ENCODE peak calls at places on chromosomes 5 and 9, in eight cellular contexts. G is spleen, B is stomach, O is fibroblast of lung, J is cardiac muscle cell, N is thoracic aorta, P is iPS DF 6.9, L is aorta. R is an unnamed sample.

GRCh38 chr9:13957089-13957488 is 356.9 kb downstream of the NFIB start:
- DNase-seq in L (no peak), N (no peak), J (no peak), B (no peak), O (no peak), G (no peak), P (no peak), R (no peak)

GRCh38 chr5:105806601-105807000 is 1864.1 kb downstream of the EFNA5 start:
- DNase-seq in L (no peak), B (no peak), P (no peak), G (no peak), N (no peak), O (no peak), J (no peak), R (no peak)

GRCh38 chr5:179345179-179345428 is 157 bp downstream of the ADAMTS2 start:
- DNase-seq in N (no peak), O (no peak), J (no peak), L (no peak), B (no peak), G (no peak), P (no peak), R (no peak)

GRCh38 chr9:91659529-91660294 is 236.1 kb upstream of the NFIL3 start:
- DNase-seq in G (no peak), B (no peak), O (peak; percentile 49), P (peak; percentile 9), J (peak; percentile 45), N (no peak), L (no peak), R (no peak)

GRCh38 chr5:31231171-31231570 is 37.7 kb downstream of the CDH6 start:
- DNase-seq in N (no peak), J (no peak), P (no peak), B (no peak), L (no peak), O (no peak), G (no peak), R (no peak)

GRCh38 chr5:98492258-98492657 is 281.2 kb upstream of the RGMB start:
- DNase-seq in J (no peak), N (no peak), G (no peak), O (no peak), B (no peak), P (no peak), L (no peak), R (no peak)

GRCh38 chr5:72552041-72552557 is 44.9 kb upstream of the ZNF366 start:
- DNase-seq in L (no peak), B (no peak), J (no peak), P (no peak), N (no peak), G (no peak), O (peak; percentile 87), R (no peak)

GRCh38 chr9:385818-386398 is 171.2 kb downstream of the DOCK8 start:
- DNase-seq in J (peak; percentile 80), P (peak; percentile 60), L (no peak), N (no peak), O (peak; percentile 55), B (peak; percentile 57), G (no peak), R (no peak)

GRCh38 chr5:6475626-6476312 is 27.1 kb downstream of the UBE2QL1 start:
- DNase-seq in O (no peak), P (peak; percentile 33), L (no peak), B (peak; percentile 49), N (no peak), J (peak; percentile 41), G (no peak), R (no peak)

GRCh38 chr5:51465165-51465564 is 81.9 kb downstream of the ISL1 start:
- DNase-seq in P (no peak), L (no peak), O (no peak), G (no peak), B (peak; percentile 26), N (no peak), J (peak; percentile 7), R (no peak)

GRCh38 chr9:112790231-112790774 is 39.7 kb downstream of the SNX30 start:
- DNase-seq in P (no peak), J (no peak), B (no peak), N (no peak), G (no peak), O (no peak), L (no peak), R (no peak)

GRCh38 chr9:129319938-129320481 is 141.9 kb upstream of the IER5L start:
- DNase-seq in P (no peak), O (no peak), L (no peak), B (peak; percentile 24), J (no peak), N (no peak), G (no peak), R (peak; percentile 13)

GRCh38 chr9:133677126-133678010 is 41.2 kb downstream of the DBH start:
- DNase-seq in N (no peak), L (no peak), B (no peak), P (no peak), J (no peak), O (no peak), G (no peak), R (no peak)

GRCh38 chr5:177328545-177329231 is 17.0 kb upstream of the MXD3 start:
- DNase-seq in P (no peak), L (no peak), G (no peak), B (no peak), J (no peak), N (no peak), O (no peak), R (no peak)

GRCh38 chr9:91898451-91899433 is 51.3 kb downstream of the ROR2 start:
- DNase-seq in L (peak; percentile 49), G (peak; percentile 63), J (no peak), N (no peak), O (peak; percentile 51), B (peak; percentile 39), P (no peak), R (no peak)

GRCh38 chr5:159444441-159445082 is 114.3 kb upstream of the IL12B start:
- DNase-seq in L (no peak), B (no peak), G (no peak), O (peak; percentile 72), P (peak; percentile 18), N (no peak), J (peak; percentile 68), R (no peak)

GRCh38 chr5:168219515-168220410 is 71.7 kb upstream of the WWC1 start:
- DNase-seq in G (no peak), P (peak; percentile 73), B (peak; percentile 55), O (peak; percentile 80), J (peak; percentile 78), L (no peak), N (no peak), R (peak; percentile 89)

GRCh38 chr9:34400275-34400674 is 23.6 kb upstream of the MYORG start:
- DNase-seq in P (no peak), N (no peak), G (no peak), L (no peak), B (no peak), J (no peak), O (no peak), R (no peak)

GRCh38 chr9:37408933-37409710 is 13.4 kb upstream of the GRHPR start:
- DNase-seq in P (no peak), O (no peak), N (no peak), J (no peak), G (peak; percentile 95), B (no peak), L (peak; percentile 42), R (no peak)

GRCh38 chr5:10691826-10692785 is 68.9 kb downstream of the DAP start:
- DNase-seq in O (no peak), J (no peak), L (no peak), P (no peak), G (no peak), N (no peak), B (no peak), R (no peak)

GRCh38 chr5:1769017-1769640 is 30.5 kb downstream of the MRPL36 start:
- DNase-seq in J (no peak), G (peak; percentile 57), O (no peak), L (peak; percentile 39), P (no peak), N (no peak), B (no peak), R (no peak)

GRCh38 chr5:88089757-88090390 is 178.8 kb downstream of the TMEM161B start:
- DNase-seq in O (no peak), L (no peak), J (no peak), N (no peak), P (no peak), B (no peak), G (no peak), R (no peak)

DNA sequence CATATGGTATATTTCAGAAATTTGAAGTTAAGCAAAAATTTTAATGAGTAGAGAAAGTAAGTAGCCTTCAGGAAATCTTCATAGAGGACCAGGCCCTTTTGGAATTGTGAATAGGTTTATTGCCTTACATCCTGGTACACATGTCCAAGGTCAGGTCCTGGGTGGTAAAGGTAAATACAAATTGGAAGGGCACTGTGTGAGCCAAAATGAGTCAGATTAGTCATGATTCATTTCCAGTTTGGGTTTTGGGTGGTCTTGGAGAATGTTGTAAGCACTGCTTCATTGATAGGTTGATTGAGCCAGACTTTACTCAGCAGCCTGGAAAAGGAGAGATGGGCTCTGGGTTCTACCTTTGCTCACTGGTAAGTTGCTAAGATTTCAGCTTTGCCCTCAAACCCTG is 82.5 kb upstream of the ZNF169 start:
- DNase-seq in B (no peak), G (no peak), N (no peak), O (no peak), L (no peak), J (no peak), P (no peak), R (no peak)
- H3K27ac ChIP-seq in B (no peak overlapping the region), G (peak overlapping the region; percentile 62), N (peak overlapping the region; percentile 21), O (no peak overlapping the region), L (no peak overlapping the region), J (peak overlapping the region; percentile 42), P (no peak overlapping the region), R (no peak overlapping the region)

DNA sequence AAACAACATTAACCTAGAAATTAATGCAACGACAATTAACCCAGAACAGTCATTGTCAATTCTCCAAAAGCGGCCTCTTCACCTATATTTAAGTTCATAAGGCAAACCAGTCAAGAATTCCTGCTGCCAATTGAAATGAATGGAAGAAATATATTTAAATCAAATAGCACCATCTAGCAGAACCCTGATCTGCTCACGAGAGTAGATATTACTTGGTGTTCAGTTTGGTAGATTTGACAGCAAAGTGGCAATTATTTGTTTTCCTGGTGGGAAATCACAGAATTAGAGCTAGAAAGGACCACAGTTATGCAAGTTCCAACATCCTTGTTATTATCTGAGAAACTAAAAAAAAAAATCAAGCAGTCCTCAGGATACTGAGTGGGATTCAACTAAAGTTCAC is 2.3 kb downstream of the SSBP2 start:
- DNase-seq in G (no peak), P (no peak), N (no peak), L (no peak), B (no peak), O (peak; percentile 26), J (no peak), R (no peak)
- H3K27ac ChIP-seq in G (peak overlapping the region; percentile 95), P (no peak overlapping the region), N (no peak overlapping the region), L (no peak overlapping the region), B (peak overlapping the region; percentile 90), O (peak overlapping the region; percentile 1), J (peak overlapping the region; percentile 91), R (peak overlapping the region; percentile 97)

DNA sequence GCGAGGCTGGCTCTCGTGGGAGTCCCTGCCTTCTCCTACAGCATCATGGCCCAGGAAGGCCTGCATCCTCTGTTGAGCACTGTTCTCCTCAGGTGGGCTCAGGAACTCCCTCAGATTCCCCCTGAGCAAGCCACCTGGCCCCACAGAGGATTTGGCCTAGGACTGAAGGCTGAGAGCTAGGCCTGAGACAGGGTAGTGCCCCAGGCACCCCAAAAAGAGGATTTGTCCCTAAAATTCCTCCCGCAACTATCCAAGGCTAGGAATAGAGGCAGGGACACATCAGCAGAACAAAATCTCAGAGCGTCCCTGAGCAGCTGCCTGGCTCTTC is 11.0 kb upstream of the IRF1 start:
- DNase-seq in P (no peak), B (no peak), G (no peak), N (no peak), L (no peak), O (no peak), J (no peak), R (no peak)
- H3K27ac ChIP-seq in P (no peak overlapping the region), B (peak overlapping the region; percentile 97), G (peak overlapping the region; percentile 100), N (no peak overlapping the region), L (no peak overlapping the region), O (no peak overlapping the region), J (no peak overlapping the region), R (peak overlapping the region; percentile 68)

GRCh38 chr5:170748986-170749385 is 34.5 kb upstream of the GABRP start:
- DNase-seq in L (no peak), G (no peak), B (no peak), N (no peak), P (no peak), O (no peak), J (no peak), R (no peak)
- H3K27ac ChIP-seq in L (no peak overlapping the region), G (no peak overlapping the region), B (no peak overlapping the region), N (no peak overlapping the region), P (no peak overlapping the region), O (no peak overlapping the region), J (no peak overlapping the region), R (no peak overlapping the region)

R was measured in tibial nerve.